ENCODE peak calls at places on chromosomes 11 and 22, in eight cellular contexts. F is prostate gland, Y is adrenal gland, R is IMR-90, Z is psoas muscle, D is stomach, Q is GM12865, I is AG04449. O is an unnamed sample.

GRCh38 chr11:68598816-68599653 is 85.3 kb upstream of the GAL start:
- DNase-seq in R (peak), D (no peak), F (no peak), Y (no peak), Q (no peak), Z (no peak), I (peak), O (no peak)

GRCh38 chr11:18669211-18669593 is 29.4 kb upstream of the TMEM86A start:
- DNase-seq in D (no peak), Q (no peak), Y (no peak), Z (no peak), R (no peak), I (no peak), F (no peak), O (no peak)

GRCh38 chr22:48103126-48103875 is 1340.9 kb downstream of the TBC1D22A start:
- DNase-seq in D (peak), I (no peak), Q (no peak), F (no peak), Z (peak), Y (no peak), R (no peak), O (no peak)

GRCh38 chr11:27507561-27508322 is 1.2 kb upstream of the LIN7C start:
- DNase-seq in Z (no peak), Y (no peak), R (no peak), D (no peak), Q (no peak), I (no peak), F (no peak), O (no peak)

GRCh38 chr11:17848709-17849108 is 114.1 kb downstream of the KCNC1 start:
- DNase-seq in Y (no peak), R (no peak), I (no peak), Q (no peak), F (no peak), Z (no peak), D (no peak), O (no peak)

GRCh38 chr11:29449280-29450074 is 567.4 kb downstream of the KCNA4 start:
- DNase-seq in F (no peak), I (no peak), R (no peak), Y (peak), Q (no peak), Z (no peak), D (no peak), O (no peak)

GRCh38 chr11:75813126-75813525 is 1.9 kb upstream of the UVRAG start:
- DNase-seq in D (no peak), F (no peak), Y (no peak), I (no peak), Z (no peak), Q (peak), R (no peak), O (no peak)

GRCh38 chr11:17412488-17413180 is 24.2 kb upstream of the KCNJ11 start:
- DNase-seq in Y (no peak), I (no peak), Q (no peak), Z (no peak), R (no peak), D (no peak), F (no peak), O (no peak)

GRCh38 chr22:44584256-44584902 is 86.3 kb upstream of the RTL6 start:
- DNase-seq in Q (no peak), F (no peak), Y (no peak), I (no peak), D (no peak), R (no peak), Z (peak), O (no peak)

GRCh38 chr11:67530282-67530592 is 7.0 kb upstream of the CABP2 start:
- DNase-seq in Q (no peak), Z (no peak), R (no peak), I (no peak), Y (no peak), D (no peak), F (no peak), O (peak)

GRCh38 chr11:117179048-117179999 is 781 bp downstream of the SIDT2 start:
- DNase-seq in D (peak), Z (peak), Q (peak), F (no peak), I (no peak), Y (peak), R (no peak), O (peak)

GRCh38 chr11:67120881-67121710 is 2.0 kb downstream of the KDM2A start:
- DNase-seq in R (peak), Q (peak), F (peak), Y (peak), D (peak), I (no peak), Z (no peak), O (peak)

GRCh38 chr22:43892183-43892894 is 526 bp upstream of the PNPLA5 start:
- DNase-seq in I (no peak), Y (no peak), Z (peak), D (no peak), R (no peak), F (no peak), Q (no peak), O (no peak)

GRCh38 chr11:94275961-94276360 is 28.4 kb upstream of the IZUMO1R start:
- DNase-seq in Z (no peak), Y (no peak), Q (no peak), I (no peak), F (no peak), D (no peak), R (no peak), O (no peak)

GRCh38 chr22:46457502-46458488 is 79.6 kb downstream of the CELSR1 start:
- DNase-seq in F (no peak), Y (no peak), Z (no peak), I (no peak), Q (no peak), R (peak), D (no peak), O (no peak)

GRCh38 chr11:39541945-39542351 is 1917.5 kb downstream of the LRRC4C start:
- DNase-seq in Y (no peak), F (no peak), I (no peak), D (peak), R (no peak), Q (no peak), Z (no peak), O (no peak)

GRCh38 chr11:83069441-83070043 is 2.2 kb downstream of the RAB30 start:
- DNase-seq in D (no peak), R (no peak), F (no peak), Z (no peak), Q (no peak), I (no peak), Y (no peak), O (no peak)

GRCh38 chr11:134260503-134260902 is 7.1 kb downstream of the ACAD8 start:
- DNase-seq in Q (no peak), I (no peak), F (no peak), D (no peak), Z (no peak), R (no peak), Y (no peak), O (peak)

GRCh38 chr11:17921620-17922473 is 91.0 kb downstream of the SERGEF start:
- DNase-seq in Z (peak), R (peak), I (no peak), Y (peak), D (no peak), Q (no peak), F (no peak), O (no peak)

GRCh38 chr22:46574993-46575914 is 37.8 kb upstream of the CELSR1 start:
- DNase-seq in D (peak), Y (peak), I (no peak), Q (no peak), Z (peak), F (no peak), R (no peak), O (no peak)

GRCh38 chr11:47430524-47430923 is 4.3 kb upstream of the PSMC3 start:
- DNase-seq in Z (no peak), R (no peak), Q (no peak), D (no peak), F (no peak), I (no peak), Y (no peak), O (no peak)

GRCh38 chr11:95922536-95923440 is 1.1 kb downstream of the MTMR2 start:
- DNase-seq in I (no peak), Z (no peak), Y (no peak), Q (no peak), R (no peak), D (no peak), F (no peak), O (no peak)

GRCh38 chr11:57071829-57072228 is 83.1 kb downstream of the OR5AK2 start:
- DNase-seq in F (no peak), D (no peak), Z (no peak), Q (no peak), I (no peak), Y (no peak), R (peak), O (no peak)

DNA sequence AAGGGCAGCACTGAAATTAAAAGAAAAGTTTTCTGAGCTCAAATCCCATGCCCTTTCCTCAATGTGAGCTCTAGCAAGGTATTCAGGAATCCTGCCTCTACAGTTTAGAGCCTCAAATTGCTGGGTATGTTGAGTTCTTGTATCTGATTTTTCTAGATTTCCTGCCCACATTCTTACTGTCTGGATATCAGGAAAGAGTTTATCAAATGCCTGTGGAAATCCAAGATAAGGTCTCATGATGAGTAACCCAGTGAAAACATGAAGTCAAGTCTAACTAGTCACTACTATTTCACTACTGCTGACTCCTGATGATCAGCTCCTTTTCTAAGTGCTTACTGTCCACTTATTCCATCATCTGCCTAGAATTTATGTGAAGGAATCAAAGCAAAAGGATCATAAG is 29.8 kb downstream of the LIMK2 start:
- DNase-seq in Y (no peak), R (peak), Q (no peak), Z (no peak), F (no peak), D (no peak), I (peak), O (no peak)
- TF ChIP-seq CTCF in Y (no peak), R (peak), Q (no peak), Z (no peak), F (no peak), D (no peak), I (peak), O (no peak)

GRCh38 chr11:910589-911030 is at the start of gene CHID1:
- DNase-seq in I (no peak), F (peak), R (peak), Z (peak), D (peak), Y (peak), Q (peak), O (peak)
- TF ChIP-seq CTCF in I (no peak), F (no peak), R (no peak), Z (no peak), D (no peak), Y (no peak), Q (no peak), O (no peak)

DNA sequence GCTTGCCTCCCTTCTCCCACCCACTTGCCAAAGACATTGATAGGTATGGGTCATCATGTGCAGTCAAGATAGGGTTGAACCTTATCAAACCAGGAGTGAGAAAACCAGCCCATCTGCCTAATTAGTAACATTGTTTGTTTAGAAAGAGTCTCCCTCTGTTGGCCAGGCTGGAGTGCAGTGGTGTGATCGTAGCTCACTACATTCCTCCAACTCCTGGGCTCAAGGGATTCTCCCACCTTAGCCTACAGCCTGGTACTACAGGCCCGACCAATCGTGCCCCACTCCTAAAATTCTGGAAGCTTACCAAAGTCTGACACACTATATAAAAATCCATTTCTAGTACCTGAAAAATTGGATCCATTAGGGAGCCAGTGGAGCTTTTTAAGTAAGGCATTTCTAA is 4.5 kb downstream of the C11orf71 start:
- DNase-seq in I (no peak), R (no peak), Y (no peak), F (no peak), Z (no peak), Q (no peak), D (no peak), O (no peak)
- TF ChIP-seq CTCF in I (peak), R (peak), Y (no peak), F (no peak), Z (peak), Q (peak), D (no peak), O (no peak)

GRCh38 chr11:72600557-72600956 is 73.7 kb downstream of the PDE2A start:
- DNase-seq in D (no peak), Y (no peak), R (no peak), I (no peak), Z (no peak), F (no peak), Q (no peak), O (no peak)

GRCh38 chr11:72598466-72598865 is 75.8 kb downstream of the PDE2A start:
- DNase-seq in F (no peak), R (no peak), I (no peak), Q (no peak), D (no peak), Y (no peak), Z (no peak), O (no peak)

GRCh38 chr11:72598901-72599300 is 75.3 kb downstream of the PDE2A start:
- DNase-seq in D (peak), F (peak), I (no peak), R (peak), Z (peak), Y (peak), Q (no peak), O (no peak)

GRCh38 chr11:72602250-72602904 is 71.8 kb downstream of the PDE2A start:
- DNase-seq in Y (no peak), F (no peak), D (peak), Z (no peak), R (no peak), Q (no peak), I (no peak), O (no peak)

GRCh38 chr11:72599325-72600117 is 74.7 kb downstream of the PDE2A start:
- DNase-seq in D (no peak), Z (no peak), Y (peak), R (no peak), F (no peak), Q (no peak), I (no peak), O (no peak)
- TF ChIP-seq CTCF in D (no peak), Z (no peak), Y (no peak), R (no peak), F (no peak), Q (no peak), I (no peak), O (no peak)